ENCODE peak calls at places on chromosomes 3 and 15, in seven cellular contexts. H is brain microvascular endothelial cell, X is DND-41, L is PC-3, Z is adrenal gland, E is ovary, T is spleen. R is an unnamed sample.

GRCh38 chr3:9746330-9746729 is 3.4 kb upstream of the OGG1 start:
- DNase-seq in H (peak), X (no peak), L (peak), Z (no peak), E (no peak), T (no peak), R (no peak)

GRCh38 chr3:96959902-96960596 is 145.7 kb downstream of the EPHA6 start:
- DNase-seq in H (no peak), X (no peak), L (peak), Z (no peak), E (no peak), T (no peak), R (no peak)

GRCh38 chr3:134143828-134144390 is 106.8 kb downstream of the RYK start:
- DNase-seq in H (no peak), X (no peak), L (no peak), Z (no peak), E (no peak), T (no peak), R (no peak)

GRCh38 chr3:32419766-32420137 is 28.1 kb downstream of the CMTM7 start:
- DNase-seq in H (no peak), X (no peak), L (peak), Z (no peak), E (no peak), T (no peak), R (no peak)

GRCh38 chr3:34206996-34207395 is 408.6 kb downstream of the PDCD6IP start:
- DNase-seq in H (peak), X (no peak), L (no peak), Z (no peak), E (no peak), T (no peak), R (no peak)

GRCh38 chr3:140093742-140094141 is 158.8 kb downstream of the CLSTN2 start:
- DNase-seq in H (peak), X (no peak), L (peak), Z (peak), E (peak), T (no peak), R (no peak)

GRCh38 chr3:89577517-89578252 is 470.3 kb downstream of the EPHA3 start:
- DNase-seq in H (no peak), X (no peak), L (no peak), Z (no peak), E (no peak), T (no peak), R (no peak)

GRCh38 chr3:148077951-148078350 is 619.8 kb upstream of the AGTR1 start:
- DNase-seq in H (no peak), X (no peak), L (no peak), Z (no peak), E (no peak), T (no peak), R (no peak)

GRCh38 chr3:44584646-44585501 is at the start of gene ZNF660:
- DNase-seq in H (peak), X (peak), L (peak), Z (peak), E (peak), T (peak), R (peak)

GRCh38 chr15:59252137-59252536 is 45.5 kb downstream of the LDHAL6B start:
- DNase-seq in H (no peak), X (no peak), L (no peak), Z (no peak), E (no peak), T (no peak), R (no peak)

GRCh38 chr15:98648654-98649537 is 557 bp downstream of the IGF1R start:
- DNase-seq in H (no peak), X (peak), L (peak), Z (peak), E (peak), T (peak), R (peak)

GRCh38 chr15:86892774-86893449 is 813.2 kb downstream of the AGBL1 start:
- DNase-seq in H (peak), X (no peak), L (peak), Z (no peak), E (no peak), T (no peak), R (no peak)

GRCh38 chr15:50058231-50058630 is 60.8 kb downstream of the ATP8B4 start:
- DNase-seq in H (no peak), X (no peak), L (no peak), Z (no peak), E (no peak), T (no peak), R (no peak)

GRCh38 chr3:195896361-195897080 is 11.8 kb downstream of the TNK2 start:
- DNase-seq in H (peak), X (no peak), L (peak), Z (peak), E (peak), T (no peak), R (no peak)

GRCh38 chr15:49865925-49866757 is 245.3 kb downstream of the DTWD1 start:
- DNase-seq in H (no peak), X (no peak), L (peak), Z (no peak), E (no peak), T (no peak), R (no peak)

GRCh38 chr15:82849556-82850241 is 40.3 kb downstream of the WHAMM start:
- DNase-seq in H (peak), X (peak), L (peak), Z (peak), E (peak), T (peak), R (peak)

GRCh38 chr3:106208979-106209378 is 340.2 kb upstream of the CBLB start:
- DNase-seq in H (peak), X (no peak), L (peak), Z (peak), E (no peak), T (no peak), R (no peak)

GRCh38 chr15:63449711-63450110 is 54.7 kb upstream of the USP3 start:
- DNase-seq in H (no peak), X (no peak), L (peak), Z (no peak), E (no peak), T (no peak), R (no peak)

GRCh38 chr3:71243230-71243629 is 340.3 kb downstream of the FOXP1 start:
- DNase-seq in H (peak), X (no peak), L (no peak), Z (no peak), E (no peak), T (no peak), R (no peak)

GRCh38 chr15:65304393-65305143 is at the start of gene RNU5B-1:
- DNase-seq in H (peak), X (peak), L (peak), Z (peak), E (peak), T (peak), R (peak)

GRCh38 chr3:160665784-160666526 is 11.0 kb upstream of the ARL14 start:
- DNase-seq in H (peak), X (peak), L (peak), Z (no peak), E (no peak), T (no peak), R (peak)

GRCh38 chr3:100221159-100221558 is 39.6 kb upstream of the TBC1D23 start:
- DNase-seq in H (no peak), X (no peak), L (no peak), Z (no peak), E (no peak), T (no peak), R (no peak)

GRCh38 chr3:66472313-66473134 is 28.3 kb downstream of the LRIG1 start:
- DNase-seq in H (peak), X (no peak), L (peak), Z (no peak), E (no peak), T (no peak), R (peak)

DNA sequence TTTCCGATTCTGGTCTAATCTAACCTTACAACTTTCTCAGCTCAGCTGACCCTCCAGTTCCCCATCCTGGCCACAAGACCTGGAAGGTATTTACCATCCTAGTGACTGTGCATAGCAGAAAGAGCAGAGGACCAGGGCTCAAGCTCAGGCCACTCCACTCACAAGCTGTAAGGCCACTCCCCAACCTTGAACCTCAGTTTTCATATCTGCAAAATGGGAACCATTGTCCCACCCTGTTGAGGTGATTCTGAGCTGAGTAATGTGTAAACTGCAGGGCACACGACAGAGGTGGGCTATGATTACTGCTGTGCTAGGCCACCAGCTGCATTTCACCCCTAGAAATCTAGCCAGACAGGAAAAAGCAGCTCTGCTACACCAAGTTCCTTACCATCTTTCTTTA is 21.7 kb downstream of the TMEM40 start:
- DNase-seq in H (no peak), X (no peak), L (no peak), Z (no peak), E (no peak), T (no peak), R (no peak)
- H3K4me3 ChIP-seq in H (no peak), X (no peak), L (no peak), Z (no peak), E (no peak), T (no peak), R (no peak)

GRCh38 chr3:171796625-171797264 is 13.5 kb downstream of the PLD1 start:
- DNase-seq in H (no peak), X (no peak), L (no peak), Z (no peak), E (no peak), T (no peak), R (no peak)
- TF ChIP-seq CTCF in H (no peak), X (no peak), L (no peak), Z (no peak), E (no peak), T (no peak), R (no peak)

DNA sequence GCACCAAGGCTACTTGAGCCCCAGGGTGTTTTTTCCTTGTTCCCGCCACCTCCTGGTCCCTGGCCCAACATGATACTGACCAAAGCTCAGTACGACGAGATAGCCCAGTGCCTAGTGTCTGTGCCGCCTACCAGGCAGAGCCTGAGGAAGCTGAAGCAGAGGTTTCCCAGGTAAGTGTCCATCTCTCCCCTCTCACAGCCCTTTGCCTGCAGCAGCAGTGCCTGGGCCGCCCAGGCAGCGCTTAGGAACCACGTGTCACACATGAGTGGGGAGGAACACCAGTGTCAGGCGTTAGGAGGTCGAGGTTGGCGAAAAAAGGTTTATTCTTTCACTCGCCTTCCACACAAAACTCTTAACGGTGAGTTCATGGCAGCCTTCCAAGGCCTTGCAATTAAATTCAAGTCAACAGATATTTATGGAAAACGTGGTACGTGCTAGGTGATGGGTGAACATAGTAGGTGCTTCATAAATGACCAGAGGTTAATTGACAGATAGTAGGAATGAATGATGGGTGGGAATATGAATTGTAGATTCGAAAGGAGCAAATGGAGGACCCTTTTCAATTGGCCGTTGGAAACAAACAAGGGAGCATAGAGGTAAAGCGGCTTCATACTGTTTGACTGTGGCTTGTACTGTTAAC is 486 bp downstream of the CDIN1 start:
- DNase-seq in H (no peak), X (peak), L (peak), Z (peak), E (no peak), T (no peak), R (no peak)
- H3K4me3 ChIP-seq in H (peak), X (peak), L (peak), Z (peak), E (peak), T (peak), R (peak)

GRCh38 chr3:122966045-122966444 is 61.5 kb downstream of the SEMA5B start:
- DNase-seq in H (no peak), X (no peak), L (no peak), Z (no peak), E (no peak), T (no peak), R (no peak)
- TF ChIP-seq CTCF in H (no peak), X (no peak), L (no peak), Z (no peak), E (no peak), T (no peak), R (no peak)

DNA sequence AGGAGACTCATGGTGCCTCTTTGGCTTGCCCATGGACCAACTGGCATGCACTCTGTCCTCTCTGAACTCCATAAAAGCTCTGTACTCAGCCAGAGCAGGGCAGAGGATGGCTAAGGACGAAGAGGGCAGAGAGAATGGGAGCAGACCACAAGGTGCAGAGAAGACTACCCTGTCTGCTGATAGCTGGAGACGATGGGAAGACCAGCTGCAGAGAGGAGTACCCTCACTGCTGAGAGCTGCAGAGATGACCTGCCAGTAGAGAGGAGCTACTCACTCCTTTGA is 65.0 kb downstream of the THBS1 start:
- DNase-seq in H (no peak), X (no peak), L (no peak), Z (no peak), E (no peak), T (no peak), R (no peak)
- H3K4me3 ChIP-seq in H (no peak), X (no peak), L (no peak), Z (no peak), E (no peak), T (no peak), R (no peak)

GRCh38 chr3:21803604-21804003 is 52.6 kb upstream of the ZNF385D start:
- DNase-seq in H (no peak), X (no peak), L (no peak), Z (no peak), E (no peak), T (no peak), R (no peak)
- TF ChIP-seq CTCF in H (no peak), X (no peak), L (no peak), Z (no peak), E (no peak), T (no peak), R (no peak)

GRCh38 chr15:89578146-89578545 is 2.9 kb downstream of the TICRR start:
- DNase-seq in H (no peak), X (no peak), L (no peak), Z (no peak), E (no peak), T (no peak), R (no peak)

GRCh38 chr15:89575146-89575655 is at the start of gene TICRR:
- DNase-seq in H (peak), X (peak), L (peak), Z (peak), E (peak), T (peak), R (peak)

GRCh38 chr15:89577776-89578115 is 2.5 kb downstream of the TICRR start:
- DNase-seq in H (no peak), X (no peak), L (no peak), Z (no peak), E (no peak), T (no peak), R (no peak)

GRCh38 chr15:89576417-89576773 is 1.1 kb downstream of the TICRR start:
- DNase-seq in H (no peak), X (no peak), L (no peak), Z (no peak), E (no peak), T (no peak), R (no peak)

DNA sequence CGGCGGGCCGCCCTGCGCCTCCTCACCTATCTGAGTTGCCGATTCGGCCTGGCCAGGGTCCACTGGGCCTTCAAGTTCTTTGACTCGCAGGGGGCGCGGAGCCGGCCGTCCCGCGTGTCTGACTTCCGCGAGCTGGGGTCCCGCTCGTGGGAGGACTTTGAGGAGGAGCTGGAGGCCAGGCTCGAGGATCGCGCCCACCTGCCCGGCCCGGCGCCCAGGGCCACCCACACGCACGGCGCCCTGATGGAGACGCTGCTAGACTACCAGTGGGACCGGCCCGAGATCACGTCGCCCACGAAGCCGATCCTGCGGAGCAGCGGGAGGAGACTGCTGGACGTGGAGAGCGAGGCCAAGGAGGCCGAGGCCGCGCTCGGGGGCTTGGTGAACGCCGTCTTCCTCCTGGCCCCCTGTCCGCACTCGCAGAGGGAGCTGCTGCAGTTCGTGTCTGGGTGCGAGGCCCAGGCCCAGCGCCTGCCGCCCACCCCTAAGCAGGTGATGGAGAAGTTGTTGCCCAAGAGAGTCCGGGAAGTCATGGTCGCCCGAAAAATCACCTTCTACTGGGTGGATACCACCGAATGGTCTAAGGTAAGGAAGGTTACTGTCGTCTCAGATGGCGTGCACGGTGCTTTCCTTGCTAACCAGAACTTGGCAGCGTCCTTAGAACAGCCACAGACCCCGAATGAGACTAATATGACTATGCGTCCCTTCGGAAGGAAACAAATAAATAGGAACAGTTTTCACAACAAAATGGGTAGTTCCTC is 567 bp downstream of the TICRR start:
- DNase-seq in H (no peak), X (peak), L (no peak), Z (no peak), E (no peak), T (no peak), R (no peak)
- H3K4me3 ChIP-seq in H (peak), X (peak), L (peak), Z (peak), E (peak), T (peak), R (peak)

GRCh38 chr3:68007621-68008226 is 353.3 kb upstream of the SUCLG2 start:
- DNase-seq in H (no peak), X (no peak), L (no peak), Z (no peak), E (no peak), T (no peak), R (no peak)
- TF ChIP-seq CTCF in H (no peak), X (no peak), L (no peak), Z (no peak), E (no peak), T (no peak), R (no peak)

GRCh38 chr3:112643621-112644236 is 2.8 kb upstream of the CCDC80 start:
- DNase-seq in H (no peak), X (no peak), L (no peak), Z (no peak), E (no peak), T (no peak), R (no peak)
- H3K4me3 ChIP-seq in H (no peak), X (no peak), L (no peak), Z (no peak), E (no peak), T (no peak), R (no peak)

GRCh38 chr3:168628549-168628948 is 532.8 kb upstream of the GOLIM4 start:
- DNase-seq in H (no peak), X (no peak), L (no peak), Z (no peak), E (no peak), T (no peak), R (no peak)
- TF ChIP-seq CTCF in H (no peak), X (no peak), L (no peak), Z (no peak), E (no peak), T (no peak), R (no peak)

R was measured in GM06990.